ENCODE peak calls at places on chromosomes 4 and X, in six cellular contexts. One of them, this sample, is unnamed.

GRCh38 chr4:21780158-21780557 is 168.4 kb downstream of the KCNIP4 start:
- DNase-seq in astrocyte of the spinal cord: no peak
- DNase-seq in T-helper 2 cell: no peak
- DNase-seq in stomach: no peak
- DNase-seq in activated CD4-positive, alpha-beta T cell treated with anti-CD3 and anti-CD28 coated beads, Interleukin-2, amount 50 U/mL, for 1 hour: no peak
- DNase-seq in BE2C: no peak
- DNase-seq in this sample: no peak

GRCh38 chr4:176357359-176358082 is 37.8 kb downstream of the SPCS3 start:
- DNase-seq in T-helper 2 cell: no peak
- DNase-seq in stomach: no peak
- DNase-seq in activated CD4-positive, alpha-beta T cell treated with anti-CD3 and anti-CD28 coated beads, Interleukin-2, amount 50 U/mL, for 1 hour: no peak
- DNase-seq in BE2C: no peak
- DNase-seq in astrocyte of the spinal cord: no peak
- DNase-seq in this sample: no peak

GRCh38 chr4:84994280-84994679 is 27.8 kb upstream of the WDFY3 start:
- DNase-seq in activated CD4-positive, alpha-beta T cell treated with anti-CD3 and anti-CD28 coated beads, Interleukin-2, amount 50 U/mL, for 1 hour: no peak
- DNase-seq in stomach: no peak
- DNase-seq in BE2C: no peak
- DNase-seq in astrocyte of the spinal cord: peak
- DNase-seq in T-helper 2 cell: no peak
- DNase-seq in this sample: no peak

GRCh38 chr4:140641789-140642439 is 73.2 kb upstream of the UCP1 start:
- DNase-seq in stomach: peak
- DNase-seq in BE2C: no peak
- DNase-seq in T-helper 2 cell: no peak
- DNase-seq in astrocyte of the spinal cord: no peak
- DNase-seq in activated CD4-positive, alpha-beta T cell treated with anti-CD3 and anti-CD28 coated beads, Interleukin-2, amount 50 U/mL, for 1 hour: no peak
- DNase-seq in this sample: no peak

GRCh38 chr4:140790765-140791164 is 34.6 kb upstream of the TBC1D9 start:
- DNase-seq in BE2C: no peak
- DNase-seq in activated CD4-positive, alpha-beta T cell treated with anti-CD3 and anti-CD28 coated beads, Interleukin-2, amount 50 U/mL, for 1 hour: no peak
- DNase-seq in stomach: no peak
- DNase-seq in astrocyte of the spinal cord: no peak
- DNase-seq in T-helper 2 cell: no peak
- DNase-seq in this sample: peak

GRCh38 chr4:2923678-2924173 is 39.5 kb downstream of the NOP14 start:
- DNase-seq in stomach: peak
- DNase-seq in BE2C: no peak
- DNase-seq in T-helper 2 cell: no peak
- DNase-seq in astrocyte of the spinal cord: no peak
- DNase-seq in activated CD4-positive, alpha-beta T cell treated with anti-CD3 and anti-CD28 coated beads, Interleukin-2, amount 50 U/mL, for 1 hour: no peak
- DNase-seq in this sample: no peak

GRCh38 chr4:103272174-103272573 is 74.0 kb upstream of the CENPE start:
- DNase-seq in activated CD4-positive, alpha-beta T cell treated with anti-CD3 and anti-CD28 coated beads, Interleukin-2, amount 50 U/mL, for 1 hour: no peak
- DNase-seq in stomach: peak
- DNase-seq in astrocyte of the spinal cord: no peak
- DNase-seq in T-helper 2 cell: no peak
- DNase-seq in BE2C: no peak
- DNase-seq in this sample: no peak

GRCh38 chr4:161555689-161556660 is 607.8 kb downstream of the FSTL5 start:
- DNase-seq in astrocyte of the spinal cord: peak
- DNase-seq in T-helper 2 cell: no peak
- DNase-seq in BE2C: no peak
- DNase-seq in stomach: no peak
- DNase-seq in activated CD4-positive, alpha-beta T cell treated with anti-CD3 and anti-CD28 coated beads, Interleukin-2, amount 50 U/mL, for 1 hour: no peak
- DNase-seq in this sample: no peak

GRCh38 chrX:17377795-17378194 is 2.8 kb downstream of the NHS start:
- DNase-seq in activated CD4-positive, alpha-beta T cell treated with anti-CD3 and anti-CD28 coated beads, Interleukin-2, amount 50 U/mL, for 1 hour: no peak
- DNase-seq in BE2C: no peak
- DNase-seq in stomach: no peak
- DNase-seq in T-helper 2 cell: no peak
- DNase-seq in astrocyte of the spinal cord: peak
- DNase-seq in this sample: no peak

GRCh38 chr4:41212221-41213203 is 1.8 kb downstream of the APBB2 start:
- DNase-seq in activated CD4-positive, alpha-beta T cell treated with anti-CD3 and anti-CD28 coated beads, Interleukin-2, amount 50 U/mL, for 1 hour: no peak
- DNase-seq in BE2C: peak
- DNase-seq in stomach: peak
- DNase-seq in T-helper 2 cell: no peak
- DNase-seq in astrocyte of the spinal cord: peak
- DNase-seq in this sample: no peak

GRCh38 chrX:826448-826847 is 195.9 kb downstream of the SHOX start:
- DNase-seq in activated CD4-positive, alpha-beta T cell treated with anti-CD3 and anti-CD28 coated beads, Interleukin-2, amount 50 U/mL, for 1 hour: no peak
- DNase-seq in astrocyte of the spinal cord: peak
- DNase-seq in T-helper 2 cell: no peak
- DNase-seq in stomach: no peak
- DNase-seq in BE2C: no peak
- DNase-seq in this sample: no peak

GRCh38 chrX:8341814-8342590 is 122.6 kb upstream of the VCX3B start:
- DNase-seq in BE2C: no peak
- DNase-seq in astrocyte of the spinal cord: peak
- DNase-seq in stomach: no peak
- DNase-seq in activated CD4-positive, alpha-beta T cell treated with anti-CD3 and anti-CD28 coated beads, Interleukin-2, amount 50 U/mL, for 1 hour: no peak
- DNase-seq in T-helper 2 cell: no peak
- DNase-seq in this sample: no peak